ENCODE peak calls at places on chromosomes 3 and 15, in five cellular contexts. V, M, U, F and W are unnamed samples.

GRCh38 chr3:46504780-46505179 is 7.0 kb downstream of the RTP3 start:
- DNase-seq in V (no peak), M (no peak), U (no peak), F (no peak), W (no peak)

GRCh38 chr15:95018888-95019545 is 787.7 kb downstream of the MCTP2 start:
- DNase-seq in V (no peak), M (no peak), U (no peak), F (no peak), W (no peak)

GRCh38 chr3:58167431-58168351 is 43.1 kb downstream of the DNASE1L3 start:
- DNase-seq in V (peak), M (peak), U (peak), F (peak), W (peak)

GRCh38 chr3:28316226-28316625 is 32.3 kb upstream of the ZCWPW2 start:
- DNase-seq in V (no peak), M (no peak), U (no peak), F (no peak), W (no peak)

GRCh38 chr3:42814246-42814645 is 5.0 kb downstream of the ACKR2 start:
- DNase-seq in V (no peak), M (no peak), U (no peak), F (no peak), W (no peak)

GRCh38 chr3:11805716-11806115 is 41.0 kb downstream of the TAMM41 start:
- DNase-seq in V (no peak), M (no peak), U (no peak), F (no peak), W (no peak)

GRCh38 chr3:42264399-42265058 is 1.5 kb downstream of the CCK start:
- DNase-seq in V (no peak), M (no peak), U (peak), F (peak), W (no peak)

GRCh38 chr3:122868322-122868721 is 73.5 kb downstream of the SLC49A4 start:
- DNase-seq in V (no peak), M (no peak), U (no peak), F (no peak), W (no peak)

GRCh38 chr15:73225358-73226015 is 143.3 kb downstream of the HCN4 start:
- DNase-seq in V (no peak), M (no peak), U (no peak), F (no peak), W (no peak)

GRCh38 chr15:65259367-65259781 is 27.3 kb downstream of the PARP16 start:
- DNase-seq in V (no peak), M (no peak), U (no peak), F (no peak), W (no peak)

GRCh38 chr3:126156468-126156867 is 23.9 kb downstream of the ALDH1L1 start:
- DNase-seq in V (no peak), M (no peak), U (no peak), F (peak), W (no peak)

GRCh38 chr3:188439080-188439479 is 285.1 kb downstream of the LPP start:
- DNase-seq in V (no peak), M (no peak), U (no peak), F (no peak), W (no peak)

GRCh38 chr3:156675744-156676466 is 1.5 kb downstream of the TIPARP start:
- DNase-seq in V (no peak), M (no peak), U (no peak), F (peak), W (no peak)

GRCh38 chr3:130850044-130850797 is 43.7 kb upstream of the ATP2C1 start:
- DNase-seq in V (peak), M (no peak), U (no peak), F (no peak), W (no peak)

GRCh38 chr3:138124188-138124587 is 8.0 kb downstream of the A4GNT start:
- DNase-seq in V (no peak), M (no peak), U (no peak), F (no peak), W (no peak)

GRCh38 chr15:72197460-72198409 is at the start of gene GRAMD2A:
- DNase-seq in V (no peak), M (no peak), U (no peak), F (peak), W (no peak)

GRCh38 chr15:25608926-25609325 is 170.1 kb upstream of the UBE3A start:
- DNase-seq in V (no peak), M (no peak), U (no peak), F (no peak), W (no peak)

GRCh38 chr15:59691194-59691805 is 2.2 kb upstream of the BNIP2 start:
- DNase-seq in V (no peak), M (peak), U (no peak), F (no peak), W (no peak)

GRCh38 chr3:28958656-28959055 is 322.2 kb upstream of the RBMS3 start:
- DNase-seq in V (no peak), M (no peak), U (no peak), F (no peak), W (no peak)

GRCh38 chr3:8558645-8559044 is 57.0 kb downstream of the LMCD1 start:
- DNase-seq in V (no peak), M (no peak), U (no peak), F (no peak), W (no peak)